ENCODE peak calls at places on chromosomes 5 and 9, in seven cellular contexts. J is fibroblast of the conjunctiva, Q is GM04504, M is cerebellum, L is fibroblast of pulmonary artery, N is T-helper 2 cell, V is DMS79 treated with DMSO at 0.1 percent for 48 hours. K is an unnamed sample.

GRCh38 chr9:3330792-3331420 is 194.9 kb downstream of the RFX3 start:
- DNase-seq in J (no peak), Q (no peak), M (no peak), L (peak; percentile 32), N (no peak), V (no peak), K (no peak)

GRCh38 chr5:68953885-68954617 is 139.8 kb upstream of the SLC30A5 start:
- DNase-seq in J (peak; percentile 14), Q (peak; percentile 28), M (no peak), L (peak; percentile 48), N (no peak), V (peak; percentile 7), K (no peak)

GRCh38 chr5:59173568-59173967 is 590.7 kb downstream of the RAB3C start:
- DNase-seq in J (peak; percentile 62), Q (no peak), M (no peak), L (peak; percentile 39), N (no peak), V (no peak), K (no peak)

GRCh38 chr9:124110307-124110915 is 98.8 kb downstream of the LHX2 start:
- DNase-seq in J (no peak), Q (peak; percentile 35), M (no peak), L (peak; percentile 77), N (peak; percentile 15), V (no peak), K (peak; percentile 68)

GRCh38 chr5:60372786-60373185 is 327.2 kb downstream of the DEPDC1B start:
- DNase-seq in J (no peak), Q (no peak), M (no peak), L (no peak), N (no peak), V (no peak), K (no peak)

GRCh38 chr9:33884856-33885701 is 68.1 kb downstream of the UBE2R2 start:
- DNase-seq in J (no peak), Q (no peak), M (peak; percentile 25), L (peak; percentile 84), N (no peak), V (peak; percentile 84), K (peak; percentile 42)

GRCh38 chr9:2415326-2415725 is 206.3 kb upstream of the VLDLR start:
- DNase-seq in J (no peak), Q (no peak), M (no peak), L (no peak), N (no peak), V (no peak), K (no peak)

GRCh38 chr9:136712690-136713554 is 550 bp downstream of the DIPK1B start:
- DNase-seq in J (no peak), Q (no peak), M (no peak), L (no peak), N (no peak), V (no peak), K (no peak)

GRCh38 chr5:91219803-91220371 is 163.2 kb downstream of the ARRDC3 start:
- DNase-seq in J (no peak), Q (no peak), M (no peak), L (peak; percentile 74), N (peak; percentile 8), V (no peak), K (no peak)

GRCh38 chr5:1476181-1476966 is 31.1 kb upstream of the SLC6A3 start:
- DNase-seq in J (no peak), Q (no peak), M (peak; percentile 71), L (no peak), N (no peak), V (no peak), K (no peak)